ENCODE peak calls at places on chromosomes 11 and 22, in seven cellular contexts. One of them, this sample, is unnamed. For H3K36me3 and H3K9me3, the result is how much of the 10 kb centered on the place peaks cover.

GRCh38 chr22:25406510-25407210 is 157.8 kb upstream of the GRK3 start:
- DNase-seq in NT2/D1: no peak
- DNase-seq in HAP-1: no peak
- DNase-seq in lung: no peak
- DNase-seq in SK-N-SH: no peak
- DNase-seq in upper lobe of right lung: peak
- DNase-seq in RWPE2: no peak
- DNase-seq in this sample: no peak

GRCh38 chr11:10716543-10717259 is 23.1 kb upstream of the IRAG1 start:
- DNase-seq in NT2/D1: no peak
- DNase-seq in HAP-1: no peak
- DNase-seq in lung: no peak
- DNase-seq in SK-N-SH: no peak
- DNase-seq in upper lobe of right lung: no peak
- DNase-seq in RWPE2: no peak
- DNase-seq in this sample: no peak

GRCh38 chr11:86696004-86696403 is 23.6 kb upstream of the ME3 start:
- DNase-seq in NT2/D1: no peak
- DNase-seq in HAP-1: no peak
- DNase-seq in lung: no peak
- DNase-seq in SK-N-SH: no peak
- DNase-seq in upper lobe of right lung: no peak
- DNase-seq in RWPE2: no peak
- DNase-seq in this sample: peak

GRCh38 chr11:65563606-65564005 is 5.4 kb upstream of the LTBP3 start:
- DNase-seq in NT2/D1: no peak
- DNase-seq in HAP-1: no peak
- DNase-seq in lung: no peak
- DNase-seq in SK-N-SH: no peak
- DNase-seq in upper lobe of right lung: no peak
- DNase-seq in RWPE2: no peak
- DNase-seq in this sample: no peak

GRCh38 chr11:77213589-77214428 is 85.8 kb downstream of the MYO7A start:
- DNase-seq in NT2/D1: no peak
- DNase-seq in HAP-1: no peak
- DNase-seq in lung: peak
- DNase-seq in SK-N-SH: no peak
- DNase-seq in upper lobe of right lung: peak
- DNase-seq in RWPE2: no peak
- DNase-seq in this sample: peak

GRCh38 chr11:86484164-86484794 is 109.6 kb downstream of the CCDC81 start:
- DNase-seq in NT2/D1: no peak
- DNase-seq in HAP-1: peak
- DNase-seq in lung: no peak
- DNase-seq in SK-N-SH: no peak
- DNase-seq in upper lobe of right lung: no peak
- DNase-seq in RWPE2: peak
- DNase-seq in this sample: peak

GRCh38 chr11:115716080-115716479 is 211.9 kb upstream of the CADM1 start:
- DNase-seq in NT2/D1: no peak
- DNase-seq in HAP-1: no peak
- DNase-seq in lung: no peak
- DNase-seq in SK-N-SH: no peak
- DNase-seq in upper lobe of right lung: no peak
- DNase-seq in RWPE2: no peak
- DNase-seq in this sample: no peak

GRCh38 chr22:47090591-47091240 is 328.3 kb downstream of the TBC1D22A start:
- DNase-seq in NT2/D1: no peak
- DNase-seq in HAP-1: no peak
- DNase-seq in lung: no peak
- DNase-seq in SK-N-SH: no peak
- DNase-seq in upper lobe of right lung: no peak
- DNase-seq in RWPE2: no peak
- DNase-seq in this sample: no peak

GRCh38 chr22:40928657-40929056 is 22.5 kb upstream of the RBX1 start:
- DNase-seq in NT2/D1: no peak
- DNase-seq in HAP-1: no peak
- DNase-seq in lung: no peak
- DNase-seq in SK-N-SH: peak
- DNase-seq in upper lobe of right lung: no peak
- DNase-seq in RWPE2: no peak
- DNase-seq in this sample: no peak

GRCh38 chr11:64355078-64355940 is 3.7 kb upstream of the RPS6KA4 start:
- DNase-seq in NT2/D1: peak
- DNase-seq in HAP-1: peak
- DNase-seq in lung: peak
- DNase-seq in SK-N-SH: peak
- DNase-seq in upper lobe of right lung: peak
- DNase-seq in RWPE2: peak
- DNase-seq in this sample: peak

GRCh38 chr11:32438883-32439487 is 3.6 kb upstream of the WT1 start:
- DNase-seq in NT2/D1: no peak
- DNase-seq in HAP-1: no peak
- DNase-seq in lung: no peak
- DNase-seq in SK-N-SH: peak
- DNase-seq in upper lobe of right lung: no peak
- DNase-seq in RWPE2: no peak
- DNase-seq in this sample: no peak

GRCh38 chr11:66562907-66563583 is 5.4 kb downstream of the CTSF start:
- DNase-seq in NT2/D1: no peak
- DNase-seq in HAP-1: no peak
- DNase-seq in lung: no peak
- DNase-seq in SK-N-SH: no peak
- DNase-seq in upper lobe of right lung: no peak
- DNase-seq in RWPE2: no peak
- DNase-seq in this sample: peak

GRCh38 chr11:45354976-45355705 is 69.0 kb upstream of the SYT13 start:
- DNase-seq in NT2/D1: peak
- DNase-seq in HAP-1: peak
- DNase-seq in lung: peak
- DNase-seq in SK-N-SH: peak
- DNase-seq in upper lobe of right lung: peak
- DNase-seq in RWPE2: no peak
- DNase-seq in this sample: no peak

GRCh38 chr11:128193633-128194032 is 393.7 kb downstream of the ETS1 start:
- DNase-seq in NT2/D1: no peak
- DNase-seq in HAP-1: no peak
- DNase-seq in lung: no peak
- DNase-seq in SK-N-SH: no peak
- DNase-seq in upper lobe of right lung: no peak
- DNase-seq in RWPE2: no peak
- DNase-seq in this sample: no peak

GRCh38 chr11:45073575-45074225 is 72.7 kb upstream of the PRDM11 start:
- DNase-seq in NT2/D1: no peak
- DNase-seq in HAP-1: no peak
- DNase-seq in lung: no peak
- DNase-seq in SK-N-SH: no peak
- DNase-seq in upper lobe of right lung: no peak
- DNase-seq in RWPE2: no peak
- DNase-seq in this sample: no peak

GRCh38 chr22:18057568-18058209 is 20.1 kb upstream of the PEX26 start:
- DNase-seq in NT2/D1: no peak
- DNase-seq in HAP-1: no peak
- DNase-seq in lung: peak
- DNase-seq in SK-N-SH: no peak
- DNase-seq in upper lobe of right lung: peak
- DNase-seq in RWPE2: peak
- DNase-seq in this sample: peak

GRCh38 chr11:95363710-95364109 is 132.7 kb upstream of the SESN3 start:
- DNase-seq in NT2/D1: peak
- DNase-seq in HAP-1: no peak
- DNase-seq in lung: no peak
- DNase-seq in SK-N-SH: no peak
- DNase-seq in upper lobe of right lung: no peak
- DNase-seq in RWPE2: no peak
- DNase-seq in this sample: no peak

GRCh38 chr11:5004429-5005274 is 10.0 kb downstream of the OR51L1 start:
- DNase-seq in NT2/D1: peak
- DNase-seq in HAP-1: peak
- DNase-seq in lung: peak
- DNase-seq in SK-N-SH: peak
- DNase-seq in upper lobe of right lung: no peak
- DNase-seq in RWPE2: no peak
- DNase-seq in this sample: no peak

GRCh38 chr11:859394-860131 is 16.9 kb downstream of the TSPAN4 start:
- DNase-seq in NT2/D1: no peak
- DNase-seq in HAP-1: no peak
- DNase-seq in lung: peak
- DNase-seq in SK-N-SH: peak
- DNase-seq in upper lobe of right lung: no peak
- DNase-seq in RWPE2: no peak
- DNase-seq in this sample: peak

DNA sequence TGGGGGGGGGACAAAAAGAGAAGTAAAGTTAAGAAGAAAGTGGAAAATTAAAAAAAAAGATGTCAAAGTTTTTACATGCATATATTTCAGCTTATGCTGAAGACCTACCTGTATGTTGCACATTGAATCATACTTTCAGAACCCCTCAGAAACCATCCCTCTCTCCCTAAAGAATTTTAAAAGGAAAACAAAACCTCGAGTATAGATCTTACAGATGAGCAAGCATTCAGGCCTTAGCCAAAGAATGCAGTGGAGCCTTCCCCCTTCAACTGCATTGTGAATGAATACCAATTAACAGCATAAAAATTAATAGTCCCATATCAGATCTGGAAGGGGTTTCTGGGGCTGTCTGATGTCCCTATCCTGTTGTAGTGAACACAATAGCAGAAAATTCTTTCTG is 16.3 kb downstream of the KDELR3 start:
- DNase-seq in NT2/D1: no peak
- DNase-seq in HAP-1: no peak
- DNase-seq in lung: no peak
- DNase-seq in SK-N-SH: no peak
- DNase-seq in upper lobe of right lung: no peak
- DNase-seq in RWPE2: no peak
- DNase-seq in this sample: no peak
- H3K36me3 ChIP-seq in NT2/D1: half or more
- H3K36me3 ChIP-seq in HAP-1: half or more
- H3K36me3 ChIP-seq in lung: under half
- H3K36me3 ChIP-seq in SK-N-SH: half or more
- H3K36me3 ChIP-seq in upper lobe of right lung: half or more
- H3K36me3 ChIP-seq in RWPE2: half or more
- H3K36me3 ChIP-seq in this sample: half or more

GRCh38 chr11:71066311-71066710 is 186.1 kb downstream of the SHANK2 start:
- DNase-seq in NT2/D1: no peak
- DNase-seq in HAP-1: no peak
- DNase-seq in lung: no peak
- DNase-seq in SK-N-SH: no peak
- DNase-seq in upper lobe of right lung: no peak
- DNase-seq in RWPE2: no peak
- DNase-seq in this sample: no peak
- H3K9me3 ChIP-seq in NT2/D1: under half
- H3K9me3 ChIP-seq in HAP-1: under half
- H3K9me3 ChIP-seq in lung: under half
- H3K9me3 ChIP-seq in SK-N-SH: under half
- H3K9me3 ChIP-seq in upper lobe of right lung: under half
- H3K9me3 ChIP-seq in RWPE2: under half
- H3K9me3 ChIP-seq in this sample: under half

GRCh38 chr22:23270798-23271596 is 90.7 kb downstream of the BCR start:
- DNase-seq in NT2/D1: no peak
- DNase-seq in HAP-1: no peak
- DNase-seq in lung: no peak
- DNase-seq in SK-N-SH: no peak
- DNase-seq in upper lobe of right lung: no peak
- DNase-seq in RWPE2: no peak
- DNase-seq in this sample: no peak

GRCh38 chr22:23270212-23270733 is 90.0 kb downstream of the BCR start:
- DNase-seq in NT2/D1: no peak
- DNase-seq in HAP-1: no peak
- DNase-seq in lung: no peak
- DNase-seq in SK-N-SH: no peak
- DNase-seq in upper lobe of right lung: no peak
- DNase-seq in RWPE2: no peak
- DNase-seq in this sample: no peak

GRCh38 chr22:23272834-23273233 is 92.5 kb downstream of the BCR start:
- DNase-seq in NT2/D1: no peak
- DNase-seq in HAP-1: no peak
- DNase-seq in lung: no peak
- DNase-seq in SK-N-SH: no peak
- DNase-seq in upper lobe of right lung: no peak
- DNase-seq in RWPE2: no peak
- DNase-seq in this sample: no peak

GRCh38 chr22:23272371-23272770 is 92.1 kb downstream of the BCR start:
- DNase-seq in NT2/D1: no peak
- DNase-seq in HAP-1: no peak
- DNase-seq in lung: no peak
- DNase-seq in SK-N-SH: no peak
- DNase-seq in upper lobe of right lung: no peak
- DNase-seq in RWPE2: no peak
- DNase-seq in this sample: no peak

GRCh38 chr22:23271597-23271908 is 91.2 kb downstream of the BCR start:
- DNase-seq in NT2/D1: no peak
- DNase-seq in HAP-1: no peak
- DNase-seq in lung: no peak
- DNase-seq in SK-N-SH: no peak
- DNase-seq in upper lobe of right lung: no peak
- DNase-seq in RWPE2: no peak
- DNase-seq in this sample: no peak
- H3K36me3 ChIP-seq in NT2/D1: half or more
- H3K36me3 ChIP-seq in HAP-1: under half
- H3K36me3 ChIP-seq in lung: half or more
- H3K36me3 ChIP-seq in SK-N-SH: half or more
- H3K36me3 ChIP-seq in upper lobe of right lung: half or more
- H3K36me3 ChIP-seq in RWPE2: half or more
- H3K36me3 ChIP-seq in this sample: under half

GRCh38 chr11:2647167-2647566 is 52.6 kb downstream of the KCNQ1OT1 start:
- DNase-seq in NT2/D1: no peak
- DNase-seq in HAP-1: no peak
- DNase-seq in lung: no peak
- DNase-seq in SK-N-SH: no peak
- DNase-seq in upper lobe of right lung: no peak
- DNase-seq in RWPE2: no peak
- DNase-seq in this sample: no peak

GRCh38 chr11:2647953-2648352 is 51.8 kb downstream of the KCNQ1OT1 start:
- DNase-seq in NT2/D1: no peak
- DNase-seq in HAP-1: no peak
- DNase-seq in lung: no peak
- DNase-seq in SK-N-SH: no peak
- DNase-seq in upper lobe of right lung: no peak
- DNase-seq in RWPE2: no peak
- DNase-seq in this sample: no peak

GRCh38 chr11:2643746-2644145 is 56.0 kb downstream of the KCNQ1OT1 start:
- DNase-seq in NT2/D1: no peak
- DNase-seq in HAP-1: no peak
- DNase-seq in lung: no peak
- DNase-seq in SK-N-SH: no peak
- DNase-seq in upper lobe of right lung: no peak
- DNase-seq in RWPE2: no peak
- DNase-seq in this sample: no peak

GRCh38 chr11:2644844-2645778 is 54.7 kb downstream of the KCNQ1OT1 start:
- DNase-seq in NT2/D1: no peak
- DNase-seq in HAP-1: no peak
- DNase-seq in lung: no peak
- DNase-seq in SK-N-SH: no peak
- DNase-seq in upper lobe of right lung: no peak
- DNase-seq in RWPE2: no peak
- DNase-seq in this sample: no peak

DNA sequence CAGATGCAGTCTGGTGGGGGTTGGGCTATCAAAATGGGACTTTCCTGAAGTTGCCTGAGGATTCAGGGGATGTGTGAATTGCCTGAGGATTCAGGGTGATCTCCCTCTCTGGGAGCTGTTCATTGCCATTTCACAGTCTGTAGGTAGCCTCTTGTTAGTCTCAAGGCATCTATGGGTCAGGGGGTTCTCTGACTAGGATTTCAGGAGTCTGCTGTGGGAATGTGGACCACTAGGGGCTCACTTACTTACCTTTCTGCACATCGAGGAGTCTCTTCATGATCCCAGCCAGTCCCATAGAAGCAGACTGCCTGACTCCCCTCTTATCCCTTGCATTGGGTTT is 54.0 kb downstream of the KCNQ1OT1 start:
- DNase-seq in NT2/D1: no peak
- DNase-seq in HAP-1: no peak
- DNase-seq in lung: no peak
- DNase-seq in SK-N-SH: no peak
- DNase-seq in upper lobe of right lung: no peak
- DNase-seq in RWPE2: no peak
- DNase-seq in this sample: no peak
- H3K9me3 ChIP-seq in NT2/D1: half or more
- H3K9me3 ChIP-seq in HAP-1: under half
- H3K9me3 ChIP-seq in lung: under half
- H3K9me3 ChIP-seq in SK-N-SH: under half
- H3K9me3 ChIP-seq in upper lobe of right lung: under half
- H3K9me3 ChIP-seq in RWPE2: under half
- H3K9me3 ChIP-seq in this sample: under half